ENCODE peak calls at places on chromosome 20, in seven cellular contexts. C is NCI-H524; E is GM13977; D is lung; J is prostate gland; O is heart left ventricle; W is activated CD8-positive, alpha-beta memory T cell treated with anti-CD3 and anti-CD28 coated beads for 24 hours. T is an unnamed sample.

GRCh38 chr20:41003143-41003932 is 25.3 kb upstream of the TOP1 start:
- DNase-seq in J (peak), E (no peak), C (no peak), D (peak), W (peak), O (peak), T (peak)

GRCh38 chr20:2289475-2289874 is 6.3 kb upstream of the TGM3 start:
- DNase-seq in O (no peak), D (no peak), E (no peak), C (no peak), W (peak), J (no peak), T (no peak)

GRCh38 chr20:54067606-54068174 is 2.7 kb downstream of the BCAS1 start:
- DNase-seq in J (peak), W (no peak), E (no peak), D (peak), O (no peak), C (peak), T (peak)

GRCh38 chr20:40081653-40082052 is 607.4 kb downstream of the MAFB start:
- DNase-seq in C (no peak), O (no peak), W (no peak), D (no peak), J (no peak), E (no peak), T (no peak)

GRCh38 chr20:9966966-9967365 is 67.8 kb upstream of the ANKEF1 start:
- DNase-seq in E (no peak), O (no peak), J (no peak), W (no peak), D (no peak), C (peak), T (no peak)

GRCh38 chr20:62186887-62187866 is 4.3 kb downstream of the MTG2 start:
- DNase-seq in D (no peak), W (no peak), E (no peak), C (peak), J (no peak), O (no peak), T (no peak)

GRCh38 chr20:49993301-49993751 is 10.5 kb downstream of the SNAI1 start:
- DNase-seq in E (no peak), D (no peak), O (no peak), C (no peak), J (no peak), W (no peak), T (no peak)

GRCh38 chr20:62123450-62124118 is 1.3 kb downstream of the LSM14B start:
- DNase-seq in D (peak), E (no peak), O (no peak), W (no peak), C (no peak), J (no peak), T (no peak)

GRCh38 chr20:42483694-42484303 is 705.9 kb downstream of the PTPRT start:
- DNase-seq in E (no peak), W (no peak), J (no peak), O (no peak), C (peak), D (no peak), T (no peak)

GRCh38 chr20:35662541-35662940 is 2.2 kb downstream of the CPNE1 start:
- DNase-seq in J (no peak), W (no peak), O (no peak), C (no peak), D (no peak), E (no peak), T (no peak)

GRCh38 chr20:44615876-44616603 is 33.7 kb downstream of the PKIG start:
- DNase-seq in O (no peak), D (no peak), E (no peak), C (no peak), J (no peak), W (no peak), T (no peak)

GRCh38 chr20:58145506-58146080 is 82.9 kb downstream of the ANKRD60 start:
- DNase-seq in O (no peak), W (no peak), C (no peak), J (no peak), E (no peak), D (no peak), T (no peak)

GRCh38 chr20:50249447-50250388 is 59.1 kb downstream of the CEBPB start:
- DNase-seq in C (no peak), E (no peak), W (no peak), D (no peak), J (no peak), O (no peak), T (no peak)

GRCh38 chr20:25739615-25740320 is 43.1 kb upstream of the ZNF337 start:
- DNase-seq in E (no peak), J (no peak), O (no peak), C (no peak), D (no peak), W (no peak), T (no peak)

GRCh38 chr20:35871311-35871771 is 83.0 kb downstream of the SCAND1 start:
- DNase-seq in J (peak), W (no peak), O (peak), C (no peak), D (no peak), E (no peak), T (no peak)

GRCh38 chr20:63461364-63461763 is 11.1 kb downstream of the KCNQ2 start:
- DNase-seq in C (no peak), J (no peak), O (no peak), D (no peak), E (no peak), W (no peak), T (no peak)